ENCODE peak calls at places on chromosome 6, in six cellular contexts. L is endodermal cell, P is fibroblast of lung, F is SJSA1, M is osteoblast, O is neuronal stem cell. W is an unnamed sample.

GRCh38 chr6:137240168-137240567 is 21.0 kb upstream of the IFNGR1 start:
- DNase-seq in P (peak), L (no peak), F (no peak), M (peak), O (no peak), W (no peak)

GRCh38 chr6:109073344-109074235 is 21.1 kb downstream of the SESN1 start:
- DNase-seq in F (no peak), P (peak), O (peak), L (peak), M (peak), W (peak)

GRCh38 chr6:40164345-40164755 is 230.1 kb upstream of the MOCS1 start:
- DNase-seq in O (no peak), P (no peak), F (peak), L (peak), M (no peak), W (no peak)

GRCh38 chr6:132813173-132813856 is 1.1 kb upstream of the RPS12 start:
- DNase-seq in O (no peak), L (peak), F (no peak), M (peak), P (peak), W (peak)

GRCh38 chr6:3784885-3785744 is 33.6 kb upstream of the PXDC1 start:
- DNase-seq in F (no peak), P (no peak), L (no peak), O (no peak), M (no peak), W (no peak)

GRCh38 chr6:137188855-137189254 is 15.4 kb upstream of the IL22RA2 start:
- DNase-seq in O (peak), L (no peak), F (no peak), M (peak), P (peak), W (no peak)

GRCh38 chr6:48109902-48110301 is 1.1 kb downstream of the PTCHD4 start:
- DNase-seq in F (no peak), P (peak), L (no peak), M (no peak), O (no peak), W (no peak)

GRCh38 chr6:128731249-128732165 is 151.4 kb upstream of the LAMA2 start:
- DNase-seq in O (peak), F (no peak), M (no peak), L (peak), P (peak), W (peak)

GRCh38 chr6:49606696-49607390 is 29.8 kb downstream of the RHAG start:
- DNase-seq in P (peak), F (peak), O (peak), M (peak), L (peak), W (peak)

GRCh38 chr6:170292111-170292777 is 1.4 kb upstream of the DLL1 start:
- DNase-seq in L (peak), M (peak), O (no peak), P (no peak), F (peak), W (no peak)

GRCh38 chr6:71414486-71414885 is 125.9 kb downstream of the OGFRL1 start:
- DNase-seq in M (no peak), P (no peak), F (no peak), L (no peak), O (no peak), W (no peak)

GRCh38 chr6:107152633-107153032 is 37.3 kb upstream of the BEND3 start:
- DNase-seq in P (no peak), M (no peak), F (no peak), L (no peak), O (no peak), W (no peak)

GRCh38 chr6:129050086-129050485 is 167.1 kb downstream of the LAMA2 start:
- DNase-seq in M (no peak), L (peak), O (no peak), P (peak), F (peak), W (no peak)

GRCh38 chr6:45116714-45117410 is 211.3 kb upstream of the RUNX2 start:
- DNase-seq in M (peak), F (no peak), L (no peak), O (no peak), P (peak), W (peak)

GRCh38 chr6:55239099-55239498 is 64.8 kb downstream of the HCRTR2 start:
- DNase-seq in O (no peak), M (no peak), F (no peak), L (no peak), P (peak), W (no peak)

GRCh38 chr6:56540232-56540631 is 102.5 kb downstream of the DST start:
- DNase-seq in M (peak), F (no peak), O (no peak), P (no peak), L (no peak), W (no peak)

GRCh38 chr6:117681321-117681720 is 6.1 kb downstream of the NUS1 start:
- DNase-seq in M (no peak), P (no peak), O (no peak), L (no peak), F (no peak), W (no peak)

GRCh38 chr6:134630468-134631180 is 312.7 kb upstream of the SGK1 start:
- DNase-seq in M (no peak), F (no peak), P (no peak), L (no peak), O (no peak), W (no peak)

GRCh38 chr6:20564269-20564668 is 30.0 kb downstream of the CDKAL1 start:
- DNase-seq in O (peak), F (no peak), M (peak), P (no peak), L (no peak), W (peak)

GRCh38 chr6:17519120-17519519 is 81.0 kb upstream of the FAM8A1 start:
- DNase-seq in F (no peak), M (no peak), L (peak), O (no peak), P (peak), W (no peak)

GRCh38 chr6:3885262-3886036 is 36.3 kb downstream of the FAM50B start:
- DNase-seq in L (peak), P (no peak), O (no peak), M (no peak), F (peak), W (no peak)

GRCh38 chr6:122839477-122839876 is 50.4 kb downstream of the SMPDL3A start:
- DNase-seq in L (peak), M (peak), O (peak), P (peak), F (peak), W (peak)

GRCh38 chr6:113616875-113617274 is 240.3 kb upstream of the MARCKS start:
- DNase-seq in M (no peak), O (no peak), P (no peak), F (no peak), L (no peak), W (no peak)

GRCh38 chr6:25315194-25315593 is 36.0 kb downstream of the CARMIL1 start:
- DNase-seq in M (no peak), F (no peak), P (no peak), L (peak), O (peak), W (no peak)

GRCh38 chr6:166618251-166618650 is 8.8 kb downstream of the RPS6KA2 start:
- DNase-seq in O (no peak), M (no peak), F (no peak), L (peak), P (no peak), W (no peak)

DNA sequence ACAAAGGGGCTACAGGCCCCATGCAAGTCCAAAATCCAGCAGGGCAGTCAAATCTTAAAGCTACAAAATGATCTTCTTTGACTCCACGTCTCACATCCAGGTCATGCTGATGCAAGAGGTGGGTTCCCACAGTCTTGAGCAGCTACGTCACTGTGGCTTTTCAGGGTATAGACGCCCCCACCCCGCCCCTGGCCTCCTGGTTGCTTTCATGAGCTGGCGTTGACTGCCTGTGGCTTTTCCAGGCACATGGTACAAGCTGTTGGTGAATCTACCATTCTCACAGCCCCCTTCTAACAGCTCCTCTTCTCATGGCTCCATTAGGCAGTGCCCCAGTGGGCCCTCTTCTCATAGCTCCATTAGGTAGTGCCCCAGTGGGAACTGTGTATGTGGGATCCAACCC is 47.0 kb downstream of the NT5E start:
- DNase-seq in F (no peak), P (no peak), M (no peak), L (no peak), O (no peak), W (no peak)
- H3K27ac ChIP-seq in F (no peak), P (no peak), M (no peak), L (no peak), O (no peak), W (no peak)

DNA sequence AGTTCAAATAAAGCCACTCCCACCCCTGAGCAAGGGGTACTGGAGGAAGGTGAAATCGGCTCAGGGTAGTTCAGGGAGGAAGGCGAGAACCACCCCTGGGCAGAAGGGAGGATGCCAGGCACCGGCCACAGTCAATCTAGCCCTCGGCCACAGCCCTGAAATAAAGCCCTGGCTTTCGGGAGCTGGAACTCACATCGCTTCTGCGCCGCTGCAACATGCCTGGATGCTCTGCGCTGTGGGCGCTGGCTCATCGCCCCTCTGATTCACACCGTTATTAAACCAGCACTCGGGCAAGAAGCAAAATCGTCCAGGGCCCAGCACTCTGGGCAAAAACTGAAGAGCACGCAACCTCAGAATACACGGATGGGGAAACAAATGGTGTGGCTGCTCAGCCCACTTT is 136.9 kb upstream of the RREB1 start:
- DNase-seq in O (no peak), L (no peak), P (no peak), M (no peak), F (no peak), W (no peak)
- H3K27ac ChIP-seq in O (no peak), L (no peak), P (no peak), M (no peak), F (no peak), W (no peak)

DNA sequence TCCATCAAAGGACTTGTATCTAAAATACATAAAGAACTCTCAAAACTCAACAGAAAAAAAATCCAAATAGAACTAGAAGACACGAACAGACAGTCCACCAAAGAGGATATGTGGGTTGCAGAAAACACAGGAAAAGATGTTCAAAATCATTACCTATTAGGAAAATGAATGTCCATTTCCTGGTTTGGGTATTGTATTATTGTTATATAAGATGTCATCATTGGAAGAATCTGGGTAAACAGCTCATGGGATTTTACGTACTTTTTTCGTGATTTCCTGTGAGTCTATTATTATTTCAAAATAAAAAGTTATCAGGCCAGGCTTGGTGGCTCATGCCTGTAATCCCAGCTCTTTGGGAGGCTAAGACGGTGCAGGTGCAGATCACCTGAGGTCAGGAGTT is 9.2 kb upstream of the PI16 start:
- DNase-seq in L (peak), F (no peak), M (no peak), O (no peak), P (no peak), W (no peak)
- H3K27ac ChIP-seq in L (no peak), F (no peak), M (no peak), O (no peak), P (no peak), W (no peak)

GRCh38 chr6:90227165-90227564 is 69.5 kb downstream of the BACH2 start:
- DNase-seq in L (no peak), F (no peak), O (peak), M (no peak), P (no peak), W (no peak)
- H3K27ac ChIP-seq in L (peak), F (peak), O (peak), M (no peak), P (no peak), W (no peak)

GRCh38 chr6:11350294-11350693 is 117.8 kb upstream of the NEDD9 start:
- DNase-seq in L (peak), F (no peak), M (no peak), O (no peak), P (no peak), W (peak)
- H3K27ac ChIP-seq in L (no peak), F (no peak), M (no peak), O (no peak), P (no peak), W (no peak)

GRCh38 chr6:46189726-46190125 is 18.9 kb upstream of the ENPP5 start:
- DNase-seq in L (no peak), P (no peak), F (no peak), O (no peak), M (no peak), W (no peak)

GRCh38 chr6:46191961-46192360 is 21.2 kb upstream of the ENPP5 start:
- DNase-seq in L (no peak), F (peak), M (peak), P (peak), O (no peak), W (no peak)

GRCh38 chr6:46186583-46186982 is 15.8 kb upstream of the ENPP5 start:
- DNase-seq in L (no peak), O (no peak), P (peak), M (no peak), F (no peak), W (no peak)

GRCh38 chr6:46190889-46191288 is 20.1 kb upstream of the ENPP5 start:
- DNase-seq in M (no peak), L (no peak), F (no peak), P (no peak), O (no peak), W (peak)
- H3K27ac ChIP-seq in M (no peak), L (no peak), F (no peak), P (no peak), O (no peak), W (peak)